ENCODE peak calls at places on chromosomes 5 and 9, in four cellular contexts. One of them, this sample, is unnamed.

GRCh38 chr9:20618361-20618799 is 3.9 kb downstream of the MLLT3 start:
- DNase-seq in PC-3: peak
- DNase-seq in RWPE1: peak
- DNase-seq in astrocyte: peak
- DNase-seq in this sample: peak

GRCh38 chr9:95101326-95101725 is 216.2 kb downstream of the FANCC start:
- DNase-seq in PC-3: no peak
- DNase-seq in astrocyte: no peak
- DNase-seq in RWPE1: no peak
- DNase-seq in this sample: no peak

GRCh38 chr9:72995131-72996024 is 42.5 kb upstream of the ALDH1A1 start:
- DNase-seq in astrocyte: no peak
- DNase-seq in RWPE1: no peak
- DNase-seq in PC-3: no peak
- DNase-seq in this sample: no peak

GRCh38 chr5:124948754-124949275 is 202.4 kb upstream of the ZNF608 start:
- DNase-seq in astrocyte: peak
- DNase-seq in RWPE1: no peak
- DNase-seq in PC-3: no peak
- DNase-seq in this sample: no peak

GRCh38 chr5:109721741-109722140 is 32.0 kb downstream of the MAN2A1 start:
- DNase-seq in astrocyte: no peak
- DNase-seq in PC-3: no peak
- DNase-seq in RWPE1: no peak
- DNase-seq in this sample: no peak

GRCh38 chr9:111375062-111375461 is 45.0 kb upstream of the OR2K2 start:
- DNase-seq in PC-3: peak
- DNase-seq in astrocyte: no peak
- DNase-seq in RWPE1: no peak
- DNase-seq in this sample: no peak

GRCh38 chr5:146667633-146668032 is 151.6 kb upstream of the GPR151 start:
- DNase-seq in astrocyte: peak
- DNase-seq in PC-3: peak
- DNase-seq in RWPE1: no peak
- DNase-seq in this sample: peak

GRCh38 chr9:106528158-106528557 is 334.8 kb upstream of the ZNF462 start:
- DNase-seq in astrocyte: no peak
- DNase-seq in RWPE1: no peak
- DNase-seq in PC-3: no peak
- DNase-seq in this sample: peak

GRCh38 chr5:73215891-73216610 is 43.1 kb downstream of the TMEM174 start:
- DNase-seq in astrocyte: peak
- DNase-seq in RWPE1: peak
- DNase-seq in PC-3: peak
- DNase-seq in this sample: no peak

GRCh38 chr5:2742921-2743679 is 8.4 kb downstream of the IRX2 start:
- DNase-seq in RWPE1: no peak
- DNase-seq in astrocyte: no peak
- DNase-seq in PC-3: no peak
- DNase-seq in this sample: no peak

GRCh38 chr9:133986061-133986460 is 6.1 kb downstream of the VAV2 start:
- DNase-seq in astrocyte: no peak
- DNase-seq in PC-3: no peak
- DNase-seq in RWPE1: no peak
- DNase-seq in this sample: no peak

GRCh38 chr5:84825616-84826015 is 440.9 kb upstream of the EDIL3 start:
- DNase-seq in PC-3: peak
- DNase-seq in astrocyte: peak
- DNase-seq in RWPE1: no peak
- DNase-seq in this sample: no peak

GRCh38 chr9:121510766-121511555 is 11.3 kb upstream of the GGTA1 start:
- DNase-seq in PC-3: no peak
- DNase-seq in RWPE1: no peak
- DNase-seq in astrocyte: peak
- DNase-seq in this sample: no peak

GRCh38 chr5:124580925-124581821 is 165.3 kb downstream of the ZNF608 start:
- DNase-seq in astrocyte: no peak
- DNase-seq in RWPE1: no peak
- DNase-seq in PC-3: no peak
- DNase-seq in this sample: no peak

GRCh38 chr9:21616082-21616778 is 134.1 kb upstream of the IFNE start:
- DNase-seq in astrocyte: peak
- DNase-seq in PC-3: peak
- DNase-seq in RWPE1: peak
- DNase-seq in this sample: peak

GRCh38 chr5:111227226-111227782 is 3.1 kb downstream of the CAMK4 start:
- DNase-seq in RWPE1: no peak
- DNase-seq in astrocyte: peak
- DNase-seq in PC-3: no peak
- DNase-seq in this sample: no peak

GRCh38 chr9:110443878-110444245 is 106.2 kb upstream of the TXNDC8 start:
- DNase-seq in PC-3: no peak
- DNase-seq in RWPE1: no peak
- DNase-seq in astrocyte: peak
- DNase-seq in this sample: no peak

GRCh38 chr5:52861368-52861767 is 73.7 kb downstream of the ITGA1 start:
- DNase-seq in PC-3: peak
- DNase-seq in RWPE1: peak
- DNase-seq in astrocyte: no peak
- DNase-seq in this sample: peak

GRCh38 chr5:14413331-14413750 is 168.3 kb upstream of the OTULINL start:
- DNase-seq in PC-3: no peak
- DNase-seq in RWPE1: no peak
- DNase-seq in astrocyte: no peak
- DNase-seq in this sample: no peak

GRCh38 chr5:152864993-152865392 is 459.9 kb upstream of the NMUR2 start:
- DNase-seq in PC-3: no peak
- DNase-seq in RWPE1: no peak
- DNase-seq in astrocyte: no peak
- DNase-seq in this sample: no peak

GRCh38 chr9:73143606-73144328 is 7.9 kb upstream of the ANXA1 start:
- DNase-seq in RWPE1: peak
- DNase-seq in astrocyte: peak
- DNase-seq in PC-3: peak
- DNase-seq in this sample: no peak

GRCh38 chr5:152329191-152329590 is 75.9 kb downstream of the NMUR2 start:
- DNase-seq in PC-3: no peak
- DNase-seq in astrocyte: no peak
- DNase-seq in RWPE1: no peak
- DNase-seq in this sample: no peak

GRCh38 chr9:137437691-137438590 is 3.2 kb downstream of the ENTPD8 start:
- DNase-seq in RWPE1: no peak
- DNase-seq in astrocyte: no peak
- DNase-seq in PC-3: no peak
- DNase-seq in this sample: no peak

GRCh38 chr5:58019614-58020013 is 440.3 kb downstream of the PLK2 start:
- DNase-seq in astrocyte: peak
- DNase-seq in RWPE1: no peak
- DNase-seq in PC-3: no peak
- DNase-seq in this sample: no peak

GRCh38 chr5:153584131-153584530 is 93.7 kb downstream of the GRIA1 start:
- DNase-seq in RWPE1: no peak
- DNase-seq in PC-3: no peak
- DNase-seq in astrocyte: no peak
- DNase-seq in this sample: no peak

GRCh38 chr9:71716138-71716909 is 52.0 kb downstream of the CEMIP2 start:
- DNase-seq in RWPE1: peak
- DNase-seq in astrocyte: no peak
- DNase-seq in PC-3: peak
- DNase-seq in this sample: no peak

GRCh38 chr5:181100121-181101015 is 30.6 kb downstream of the OR2V1 start:
- DNase-seq in PC-3: no peak
- DNase-seq in RWPE1: no peak
- DNase-seq in astrocyte: no peak
- DNase-seq in this sample: no peak

GRCh38 chr5:135709998-135710670 is 124.3 kb upstream of the SLC25A48 start:
- DNase-seq in astrocyte: no peak
- DNase-seq in PC-3: no peak
- DNase-seq in RWPE1: no peak
- DNase-seq in this sample: no peak

GRCh38 chr5:57435701-57436134 is 46.9 kb downstream of the ACTBL2 start:
- DNase-seq in PC-3: peak
- DNase-seq in RWPE1: peak
- DNase-seq in astrocyte: peak
- DNase-seq in this sample: peak

GRCh38 chr5:174723979-174724483 is 351 bp upstream of the MSX2 start:
- DNase-seq in RWPE1: peak
- DNase-seq in astrocyte: no peak
- DNase-seq in PC-3: peak
- DNase-seq in this sample: no peak

GRCh38 chr5:79984363-79984762 is 6.7 kb downstream of the MTX3 start:
- DNase-seq in PC-3: no peak
- DNase-seq in RWPE1: no peak
- DNase-seq in astrocyte: no peak
- DNase-seq in this sample: no peak

GRCh38 chr5:141040093-141040762 is 10.9 kb upstream of the PCDHB1 start:
- DNase-seq in PC-3: peak
- DNase-seq in astrocyte: no peak
- DNase-seq in RWPE1: peak
- DNase-seq in this sample: peak

GRCh38 chr5:135951807-135952206 is 3.0 kb downstream of the LECT2 start:
- DNase-seq in astrocyte: no peak
- DNase-seq in PC-3: no peak
- DNase-seq in RWPE1: no peak
- DNase-seq in this sample: no peak

GRCh38 chr5:137497396-137498290 is 1.5 kb downstream of the SPOCK1 start:
- DNase-seq in astrocyte: no peak
- DNase-seq in PC-3: peak
- DNase-seq in RWPE1: no peak
- DNase-seq in this sample: no peak

GRCh38 chr9:121985792-121986494 is 107.2 kb downstream of the TTLL11 start:
- DNase-seq in PC-3: no peak
- DNase-seq in astrocyte: peak
- DNase-seq in RWPE1: no peak
- DNase-seq in this sample: no peak

GRCh38 chr9:36436909-36437308 is 36.8 kb upstream of the RNF38 start:
- DNase-seq in astrocyte: no peak
- DNase-seq in RWPE1: no peak
- DNase-seq in PC-3: no peak
- DNase-seq in this sample: no peak

GRCh38 chr5:61362796-61363364 is 30.8 kb downstream of the ZSWIM6 start:
- DNase-seq in PC-3: no peak
- DNase-seq in RWPE1: no peak
- DNase-seq in astrocyte: no peak
- DNase-seq in this sample: no peak

GRCh38 chr5:61357745-61358144 is 25.7 kb downstream of the ZSWIM6 start:
- DNase-seq in PC-3: peak
- DNase-seq in RWPE1: no peak
- DNase-seq in astrocyte: no peak
- DNase-seq in this sample: no peak

GRCh38 chr5:61366841-61367240 is 34.8 kb downstream of the ZSWIM6 start:
- DNase-seq in astrocyte: no peak
- DNase-seq in RWPE1: no peak
- DNase-seq in PC-3: no peak
- DNase-seq in this sample: no peak

DNA sequence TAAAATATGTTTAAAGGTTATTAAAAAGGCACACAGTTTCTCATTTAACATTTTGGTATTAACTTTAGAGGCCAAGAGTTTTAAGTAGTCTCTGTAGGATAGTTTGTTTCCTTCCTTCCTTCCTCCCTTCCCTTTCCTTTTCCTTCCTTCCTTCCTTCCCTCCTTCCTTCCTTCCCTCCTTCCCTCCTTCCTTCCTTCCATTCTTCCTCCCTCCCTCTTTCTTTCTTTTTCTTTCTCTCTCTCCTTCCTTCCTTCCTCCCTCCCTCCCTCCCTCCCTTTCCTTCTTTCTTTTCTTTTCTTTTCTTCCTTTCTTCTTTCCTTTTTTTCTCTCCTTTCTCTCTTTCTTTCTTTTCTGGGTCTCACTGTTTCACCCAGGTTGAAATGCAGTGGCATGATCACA is 31.7 kb downstream of the ZSWIM6 start:
- DNase-seq in RWPE1: no peak
- DNase-seq in astrocyte: no peak
- DNase-seq in PC-3: no peak
- DNase-seq in this sample: no peak
- H3K27ac ChIP-seq in RWPE1: no peak
- H3K27ac ChIP-seq in astrocyte: no peak
- H3K27ac ChIP-seq in PC-3: no peak
- H3K27ac ChIP-seq in this sample: no peak

GRCh38 chr5:97062046-97062445 is 80.4 kb downstream of the LIX1 start:
- DNase-seq in RWPE1: no peak
- DNase-seq in astrocyte: no peak
- DNase-seq in PC-3: no peak
- DNase-seq in this sample: no peak
- H3K27ac ChIP-seq in RWPE1: no peak
- H3K27ac ChIP-seq in astrocyte: no peak
- H3K27ac ChIP-seq in PC-3: no peak
- H3K27ac ChIP-seq in this sample: no peak

GRCh38 chr9:4861145-4861544 is 68.4 kb downstream of the RCL1 start:
- DNase-seq in RWPE1: no peak
- DNase-seq in PC-3: no peak
- DNase-seq in astrocyte: no peak
- DNase-seq in this sample: no peak
- H3K27ac ChIP-seq in RWPE1: no peak
- H3K27ac ChIP-seq in PC-3: no peak
- H3K27ac ChIP-seq in astrocyte: no peak
- H3K27ac ChIP-seq in this sample: peak

GRCh38 chr5:119339344-119339743 is 16.5 kb upstream of the TNFAIP8 start:
- DNase-seq in RWPE1: no peak
- DNase-seq in astrocyte: no peak
- DNase-seq in PC-3: no peak
- DNase-seq in this sample: no peak
- H3K27ac ChIP-seq in RWPE1: no peak
- H3K27ac ChIP-seq in astrocyte: no peak
- H3K27ac ChIP-seq in PC-3: no peak
- H3K27ac ChIP-seq in this sample: no peak

This sample was measured in epithelial cell of prostate.